ENCODE peak calls at places on chromosomes 7 and 10, in four cellular contexts. I is GM20000, D is NCI-H2081 treated with DMSO at 0.1 percent for 48 hours, B is GM10248. M is an unnamed sample.

GRCh38 chr7:5094641-5095040 is 49.0 kb downstream of the RBAK start:
- DNase-seq in I (no peak), D (peak; percentile 11), B (no peak), M (no peak)

GRCh38 chr10:91124016-91124415 is 96.4 kb upstream of the PCGF5 start:
- DNase-seq in I (no peak), D (no peak), B (no peak), M (no peak)

GRCh38 chr10:98534046-98534445 is 87.3 kb upstream of the HPS1 start:
- DNase-seq in I (no peak), D (no peak), B (no peak), M (no peak)

GRCh38 chr10:117663750-117664149 is 121.2 kb downstream of the EMX2 start:
- DNase-seq in I (peak; percentile 76), D (no peak), B (peak; percentile 81), M (peak; percentile 45)

GRCh38 chr10:98293550-98294269 is 25.7 kb upstream of the LOXL4 start:
- DNase-seq in I (no peak), D (no peak), B (no peak), M (no peak)

GRCh38 chr10:24208661-24209420 is at the start of gene KIAA1217:
- DNase-seq in I (no peak), D (no peak), B (peak; percentile 39), M (no peak)

GRCh38 chr7:13874783-13875182 is 114.7 kb downstream of the ETV1 start:
- DNase-seq in I (no peak), D (no peak), B (no peak), M (peak; percentile 38)

GRCh38 chr10:95399167-95399566 is 108.4 kb upstream of the PDLIM1 start:
- DNase-seq in I (no peak), D (no peak), B (no peak), M (no peak)

GRCh38 chr7:20114463-20114862 is 102.7 kb downstream of the MACC1 start:
- DNase-seq in I (peak; percentile 48), D (no peak), B (peak; percentile 41), M (no peak)

GRCh38 chr10:103660364-103661197 is 167.1 kb downstream of the NEURL1 start:
- DNase-seq in I (peak; percentile 68), D (no peak), B (peak; percentile 68), M (no peak)

GRCh38 chr10:76543655-76544054 is 1094.0 kb downstream of the KCNMA1 start:
- DNase-seq in I (no peak), D (no peak), B (no peak), M (no peak)

GRCh38 chr7:29879609-29880008 is 73.3 kb downstream of the WIPF3 start:
- DNase-seq in I (no peak), D (no peak), B (no peak), M (peak; percentile 40)

GRCh38 chr7:12759112-12759511 is 71.7 kb downstream of the ARL4A start:
- DNase-seq in I (no peak), D (peak; percentile 69), B (no peak), M (no peak)

GRCh38 chr7:155280446-155281410 is 16.9 kb upstream of the INSIG1 start:
- DNase-seq in I (no peak), D (no peak), B (no peak), M (no peak)

GRCh38 chr10:43409385-43410109 is 561 bp upstream of the HNRNPF start:
- DNase-seq in I (no peak), D (no peak), B (no peak), M (no peak)

GRCh38 chr7:159328096-159328495 is 183.4 kb upstream of the VIPR2 start:
- DNase-seq in I (no peak), D (no peak), B (no peak), M (no peak)

GRCh38 chr7:14288701-14289100 is 299.2 kb upstream of the ETV1 start:
- DNase-seq in I (no peak), D (no peak), B (no peak), M (no peak)

GRCh38 chr10:71296086-71296485 is 23.0 kb upstream of the SLC29A3 start:
- DNase-seq in I (no peak), D (no peak), B (no peak), M (no peak)

GRCh38 chr7:68770649-68771048 is 827.6 kb upstream of the AUTS2 start:
- DNase-seq in I (no peak), D (no peak), B (no peak), M (no peak)

GRCh38 chr10:11823989-11824346 is 812 bp downstream of the PROSER2 start:
- DNase-seq in I (no peak), D (no peak), B (no peak), M (no peak)

GRCh38 chr10:58385784-58386112 is 538 bp downstream of the TFAM start:
- DNase-seq in I (peak; percentile 20), D (no peak), B (peak; percentile 28), M (no peak)

GRCh38 chr7:149621776-149622175 is 124.2 kb upstream of the ZNF746 start:
- DNase-seq in I (no peak), D (no peak), B (no peak), M (no peak)

GRCh38 chr7:768881-769504 is 41.9 kb upstream of the PRKAR1B start:
- DNase-seq in I (no peak), D (no peak), B (no peak), M (no peak)

GRCh38 chr7:44196450-44196872 is 4.3 kb upstream of the YKT6 start:
- DNase-seq in I (peak; percentile 73), D (no peak), B (peak; percentile 64), M (no peak)

GRCh38 chr7:15906436-15906835 is 220.0 kb upstream of the MEOX2 start:
- DNase-seq in I (no peak), D (no peak), B (no peak), M (no peak)

GRCh38 chr7:2276107-2276506 is 34.1 kb downstream of the NUDT1 start:
- DNase-seq in I (no peak), D (no peak), B (no peak), M (no peak)

GRCh38 chr7:48244902-48245301 is 73.6 kb downstream of the ABCA13 start:
- DNase-seq in I (no peak), D (no peak), B (no peak), M (peak; percentile 41)

GRCh38 chr10:121426307-121426706 is 171.9 kb downstream of the FGFR2 start:
- DNase-seq in I (no peak), D (no peak), B (no peak), M (no peak)

GRCh38 chr10:2994562-2994961 is 72.8 kb upstream of the PFKP start:
- DNase-seq in I (no peak), D (no peak), B (no peak), M (no peak)

GRCh38 chr7:7944619-7945282 is 23.8 kb upstream of the GLCCI1 start:
- DNase-seq in I (peak; percentile 75), D (no peak), B (peak; percentile 66), M (no peak)

GRCh38 chr10:107859065-107859464 is 694.6 kb upstream of the SORCS1 start:
- DNase-seq in I (no peak), D (no peak), B (no peak), M (no peak)

GRCh38 chr10:102776779-102777417 is 33.1 kb downstream of the WBP1L start:
- DNase-seq in I (no peak), D (no peak), B (no peak), M (peak; percentile 98)

GRCh38 chr7:121994625-121995410 is 121.9 kb downstream of the PTPRZ1 start:
- DNase-seq in I (peak; percentile 45), D (peak; percentile 79), B (peak; percentile 57), M (peak; percentile 71)

GRCh38 chr10:96493871-96494525 is 19.7 kb downstream of the TLL2 start:
- DNase-seq in I (no peak), D (no peak), B (no peak), M (no peak)

GRCh38 chr7:129896568-129897382 is 56.0 kb downstream of the UBE2H start:
- DNase-seq in I (no peak), D (no peak), B (no peak), M (no peak)

GRCh38 chr10:59752278-59752940 is 846 bp downstream of the MRLN start:
- DNase-seq in I (no peak), D (no peak), B (no peak), M (no peak)

GRCh38 chr7:87934699-87935372 is 785 bp downstream of the ADAM22 start:
- DNase-seq in I (peak; percentile 52), D (no peak), B (peak; percentile 50), M (no peak)

GRCh38 chr7:117808273-117808868 is 64.9 kb downstream of the CTTNBP2 start:
- DNase-seq in I (no peak), D (peak; percentile 84), B (no peak), M (no peak)

GRCh38 chr10:102198027-102198426 is 28.1 kb upstream of the ELOVL3 start:
- DNase-seq in I (no peak), D (no peak), B (no peak), M (no peak)

GRCh38 chr10:87865201-87866025 is 2.0 kb downstream of the PTEN start:
- DNase-seq in I (no peak), D (no peak), B (no peak), M (no peak)

M was measured in non-pigmented ciliary epithelial cell.